ENCODE peak calls at places on chromosomes 5 and 9, in four cellular contexts. One of them, this sample, is unnamed. For H3K36me3 and H3K4me1, the result is how much of the 10 kb centered on the place peaks cover.

GRCh38 chr9:116391306-116391900 is 237.8 kb downstream of the PAPPA start:
- DNase-seq in K562: no peak
- DNase-seq in small intestine: no peak
- DNase-seq in neuronal stem cell: no peak
- DNase-seq in this sample: no peak

GRCh38 chr5:103510851-103511553 is 51.6 kb downstream of the NUDT12 start:
- DNase-seq in K562: no peak
- DNase-seq in neuronal stem cell: no peak
- DNase-seq in small intestine: no peak
- DNase-seq in this sample: no peak

GRCh38 chr9:111501648-111502047 is 17.5 kb upstream of the ECPAS start:
- DNase-seq in small intestine: no peak
- DNase-seq in neuronal stem cell: no peak
- DNase-seq in K562: no peak
- DNase-seq in this sample: no peak

GRCh38 chr9:89491688-89492087 is 6.2 kb downstream of the SEMA4D start:
- DNase-seq in K562: no peak
- DNase-seq in small intestine: no peak
- DNase-seq in neuronal stem cell: no peak
- DNase-seq in this sample: no peak

GRCh38 chr5:2278825-2279224 is 396.1 kb upstream of the IRX4 start:
- DNase-seq in small intestine: no peak
- DNase-seq in neuronal stem cell: no peak
- DNase-seq in K562: no peak
- DNase-seq in this sample: no peak

GRCh38 chr5:112388739-112389138 is 30.3 kb downstream of the EPB41L4A start:
- DNase-seq in K562: no peak
- DNase-seq in small intestine: no peak
- DNase-seq in neuronal stem cell: no peak
- DNase-seq in this sample: no peak

GRCh38 chr5:72537166-72537565 is 30.0 kb upstream of the ZNF366 start:
- DNase-seq in small intestine: no peak
- DNase-seq in K562: no peak
- DNase-seq in neuronal stem cell: no peak
- DNase-seq in this sample: peak

GRCh38 chr9:21265421-21266189 is 25.8 kb upstream of the IFNA14 start:
- DNase-seq in K562: no peak
- DNase-seq in neuronal stem cell: no peak
- DNase-seq in small intestine: no peak
- DNase-seq in this sample: no peak

GRCh38 chr9:134627417-134628353 is 13.9 kb upstream of the COL5A1 start:
- DNase-seq in neuronal stem cell: no peak
- DNase-seq in K562: no peak
- DNase-seq in small intestine: no peak
- DNase-seq in this sample: no peak

GRCh38 chr5:57950616-57951228 is 468.1 kb upstream of the ACTBL2 start:
- DNase-seq in neuronal stem cell: no peak
- DNase-seq in K562: no peak
- DNase-seq in small intestine: no peak
- DNase-seq in this sample: no peak

GRCh38 chr9:37944266-37944650 is 40.3 kb upstream of the SLC25A51 start:
- DNase-seq in K562: no peak
- DNase-seq in small intestine: no peak
- DNase-seq in neuronal stem cell: no peak
- DNase-seq in this sample: no peak

GRCh38 chr9:126613656-126614055 is at the start of gene LMX1B:
- DNase-seq in neuronal stem cell: no peak
- DNase-seq in K562: no peak
- DNase-seq in small intestine: peak
- DNase-seq in this sample: peak

GRCh38 chr5:56588636-56589485 is 226.5 kb upstream of the MAP3K1 start:
- DNase-seq in K562: no peak
- DNase-seq in small intestine: no peak
- DNase-seq in neuronal stem cell: peak
- DNase-seq in this sample: no peak

GRCh38 chr9:125977223-125977622 is 230.1 kb downstream of the PBX3 start:
- DNase-seq in neuronal stem cell: no peak
- DNase-seq in small intestine: no peak
- DNase-seq in K562: no peak
- DNase-seq in this sample: no peak

GRCh38 chr5:83447533-83447932 is 24.0 kb upstream of the VCAN start:
- DNase-seq in neuronal stem cell: no peak
- DNase-seq in small intestine: no peak
- DNase-seq in K562: no peak
- DNase-seq in this sample: no peak

GRCh38 chr5:76582252-76583162 is 40.7 kb downstream of the F2RL2 start:
- DNase-seq in K562: peak
- DNase-seq in neuronal stem cell: no peak
- DNase-seq in small intestine: peak
- DNase-seq in this sample: no peak

GRCh38 chr9:127316586-127317383 is 52.2 kb downstream of the GARNL3 start:
- DNase-seq in small intestine: no peak
- DNase-seq in K562: no peak
- DNase-seq in neuronal stem cell: no peak
- DNase-seq in this sample: no peak

GRCh38 chr9:21831841-21832509 is 29.5 kb downstream of the MTAP start:
- DNase-seq in small intestine: no peak
- DNase-seq in neuronal stem cell: no peak
- DNase-seq in K562: no peak
- DNase-seq in this sample: no peak

GRCh38 chr9:116941266-116941665 is 254.2 kb downstream of the TRIM32 start:
- DNase-seq in neuronal stem cell: no peak
- DNase-seq in K562: no peak
- DNase-seq in small intestine: no peak
- DNase-seq in this sample: no peak

GRCh38 chr5:102811962-102812361 is 56.9 kb downstream of the PAM start:
- DNase-seq in small intestine: peak
- DNase-seq in K562: no peak
- DNase-seq in neuronal stem cell: no peak
- DNase-seq in this sample: no peak

GRCh38 chr9:124122321-124122720 is 110.8 kb downstream of the LHX2 start:
- DNase-seq in neuronal stem cell: no peak
- DNase-seq in K562: no peak
- DNase-seq in small intestine: no peak
- DNase-seq in this sample: no peak

GRCh38 chr9:78568774-78569173 is 271.8 kb downstream of the PSAT1 start:
- DNase-seq in neuronal stem cell: no peak
- DNase-seq in small intestine: no peak
- DNase-seq in K562: no peak
- DNase-seq in this sample: no peak

GRCh38 chr5:92927291-92927778 is 653.7 kb downstream of the NR2F1-AS1 start:
- DNase-seq in small intestine: no peak
- DNase-seq in K562: no peak
- DNase-seq in neuronal stem cell: no peak
- DNase-seq in this sample: no peak

GRCh38 chr5:103646698-103647614 is 84.4 kb upstream of the NUDT12 start:
- DNase-seq in neuronal stem cell: no peak
- DNase-seq in K562: no peak
- DNase-seq in small intestine: no peak
- DNase-seq in this sample: peak

GRCh38 chr9:69919461-69920061 is 98.9 kb downstream of the CFAP95 start:
- DNase-seq in small intestine: peak
- DNase-seq in K562: peak
- DNase-seq in neuronal stem cell: peak
- DNase-seq in this sample: peak

GRCh38 chr5:96344678-96345612 is 88.1 kb downstream of the PCSK1 start:
- DNase-seq in small intestine: peak
- DNase-seq in neuronal stem cell: peak
- DNase-seq in K562: peak
- DNase-seq in this sample: peak

GRCh38 chr9:37385286-37385685 is 37.2 kb upstream of the GRHPR start:
- DNase-seq in K562: no peak
- DNase-seq in small intestine: no peak
- DNase-seq in neuronal stem cell: no peak
- DNase-seq in this sample: no peak

GRCh38 chr5:128844354-128844923 is 120.8 kb upstream of the SLC27A6 start:
- DNase-seq in neuronal stem cell: peak
- DNase-seq in K562: no peak
- DNase-seq in small intestine: no peak
- DNase-seq in this sample: no peak

GRCh38 chr9:128892223-128892892 is 10.4 kb downstream of the LRRC8A start:
- DNase-seq in K562: peak
- DNase-seq in neuronal stem cell: no peak
- DNase-seq in small intestine: peak
- DNase-seq in this sample: no peak

GRCh38 chr5:52605992-52606321 is 181.8 kb upstream of the ITGA1 start:
- DNase-seq in small intestine: no peak
- DNase-seq in K562: no peak
- DNase-seq in neuronal stem cell: no peak
- DNase-seq in this sample: no peak

GRCh38 chr5:154479160-154479943 is 1.3 kb upstream of the HAND1 start:
- DNase-seq in K562: no peak
- DNase-seq in small intestine: no peak
- DNase-seq in neuronal stem cell: no peak
- DNase-seq in this sample: no peak

GRCh38 chr9:93826209-93826608 is 128.9 kb downstream of the BARX1 start:
- DNase-seq in small intestine: peak
- DNase-seq in K562: no peak
- DNase-seq in neuronal stem cell: no peak
- DNase-seq in this sample: no peak
- H3K36me3 ChIP-seq in small intestine: under half
- H3K36me3 ChIP-seq in K562: under half
- H3K36me3 ChIP-seq in neuronal stem cell: under half
- H3K36me3 ChIP-seq in this sample: under half

GRCh38 chr5:10701567-10702039 is 59.4 kb downstream of the DAP start:
- DNase-seq in small intestine: peak
- DNase-seq in neuronal stem cell: peak
- DNase-seq in K562: peak
- DNase-seq in this sample: peak

GRCh38 chr5:10699281-10699874 is 61.7 kb downstream of the DAP start:
- DNase-seq in K562: no peak
- DNase-seq in small intestine: no peak
- DNase-seq in neuronal stem cell: no peak
- DNase-seq in this sample: no peak

GRCh38 chr5:10702040-10702629 is 58.9 kb downstream of the DAP start:
- DNase-seq in neuronal stem cell: no peak
- DNase-seq in small intestine: no peak
- DNase-seq in K562: peak
- DNase-seq in this sample: no peak

GRCh38 chr5:10699987-10700386 is 61.0 kb downstream of the DAP start:
- DNase-seq in K562: no peak
- DNase-seq in small intestine: no peak
- DNase-seq in neuronal stem cell: no peak
- DNase-seq in this sample: no peak

DNA sequence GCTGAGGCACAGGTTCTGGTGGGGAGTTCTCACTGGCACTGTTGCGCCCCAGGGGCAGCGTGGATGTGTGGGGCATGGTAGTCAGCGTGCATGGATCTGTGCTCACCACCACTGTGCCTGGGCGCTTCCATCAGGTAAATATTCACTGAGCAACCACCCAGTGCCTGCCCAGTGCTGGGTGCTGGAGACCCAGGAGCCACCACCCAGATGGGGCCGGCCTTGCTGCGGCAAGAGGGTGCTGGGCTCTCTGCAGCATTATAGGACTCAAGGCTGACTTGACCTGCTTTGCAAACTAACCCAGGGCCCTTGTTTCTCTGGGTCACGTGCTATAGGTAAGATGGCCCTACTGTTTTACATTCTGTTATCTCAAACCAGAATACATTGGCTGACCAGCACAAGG is 60.5 kb downstream of the DAP start:
- DNase-seq in K562: no peak
- DNase-seq in small intestine: no peak
- DNase-seq in neuronal stem cell: no peak
- DNase-seq in this sample: no peak
- H3K4me3 ChIP-seq in K562: no peak
- H3K4me3 ChIP-seq in small intestine: no peak
- H3K4me3 ChIP-seq in neuronal stem cell: no peak
- H3K4me3 ChIP-seq in this sample: no peak

GRCh38 chr9:75106856-75107255 is 18.5 kb downstream of the OSTF1 start:
- DNase-seq in K562: no peak
- DNase-seq in neuronal stem cell: no peak
- DNase-seq in small intestine: no peak
- DNase-seq in this sample: no peak

GRCh38 chr9:75108571-75108970 is 20.3 kb downstream of the OSTF1 start:
- DNase-seq in K562: no peak
- DNase-seq in neuronal stem cell: no peak
- DNase-seq in small intestine: peak
- DNase-seq in this sample: no peak

GRCh38 chr9:75109210-75109839 is 21.0 kb downstream of the OSTF1 start:
- DNase-seq in small intestine: no peak
- DNase-seq in neuronal stem cell: no peak
- DNase-seq in K562: no peak
- DNase-seq in this sample: no peak

GRCh38 chr9:75105841-75106240 is 17.5 kb downstream of the OSTF1 start:
- DNase-seq in small intestine: no peak
- DNase-seq in neuronal stem cell: no peak
- DNase-seq in K562: no peak
- DNase-seq in this sample: no peak

DNA sequence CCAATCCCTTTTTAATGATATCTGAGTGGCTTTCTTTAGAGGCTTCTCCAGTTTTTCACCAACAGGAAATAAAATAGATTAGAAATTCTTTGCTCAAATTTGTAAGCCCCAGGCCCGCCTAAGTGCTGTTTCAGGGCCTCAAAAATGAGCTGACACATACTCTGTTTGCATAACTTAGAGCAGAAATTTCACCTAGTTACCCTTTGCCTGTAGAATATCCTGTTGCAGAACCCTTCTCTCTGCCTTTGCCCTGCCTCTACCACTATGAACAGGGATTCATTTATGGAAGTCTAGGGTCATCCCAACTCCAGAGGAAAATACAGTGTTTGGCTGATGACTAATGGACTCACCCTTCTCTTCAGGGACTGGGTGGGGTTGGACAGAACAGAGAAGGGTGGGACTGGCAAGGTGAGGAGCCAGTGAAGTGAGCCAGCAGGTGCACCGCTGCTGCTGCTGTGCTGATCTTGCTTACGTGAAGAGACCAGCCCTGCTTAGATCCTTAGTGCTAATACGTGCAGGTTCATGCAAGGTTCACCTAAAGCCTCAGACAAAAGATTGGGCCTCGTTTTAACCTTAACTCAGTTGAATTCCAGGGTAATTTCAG is 22.8 kb downstream of the OSTF1 start:
- DNase-seq in small intestine: peak
- DNase-seq in K562: no peak
- DNase-seq in neuronal stem cell: no peak
- DNase-seq in this sample: no peak
- H3K4me1 ChIP-seq in small intestine: under half
- H3K4me1 ChIP-seq in K562: under half
- H3K4me1 ChIP-seq in neuronal stem cell: under half
- H3K4me1 ChIP-seq in this sample: under half

GRCh38 chr9:135949666-135950134 is 11.5 kb downstream of the UBAC1 start:
- DNase-seq in neuronal stem cell: no peak
- DNase-seq in K562: peak
- DNase-seq in small intestine: no peak
- DNase-seq in this sample: no peak

GRCh38 chr9:135948873-135949665 is 12.1 kb downstream of the UBAC1 start:
- DNase-seq in neuronal stem cell: no peak
- DNase-seq in K562: no peak
- DNase-seq in small intestine: no peak
- DNase-seq in this sample: no peak

GRCh38 chr9:135951889-135952663 is 9.1 kb downstream of the UBAC1 start:
- DNase-seq in neuronal stem cell: no peak
- DNase-seq in small intestine: no peak
- DNase-seq in K562: peak
- DNase-seq in this sample: no peak

GRCh38 chr9:135948446-135948845 is 12.7 kb downstream of the UBAC1 start:
- DNase-seq in small intestine: no peak
- DNase-seq in neuronal stem cell: no peak
- DNase-seq in K562: no peak
- DNase-seq in this sample: no peak

GRCh38 chr9:135950135-135950682 is 11.0 kb downstream of the UBAC1 start:
- DNase-seq in K562: peak
- DNase-seq in neuronal stem cell: no peak
- DNase-seq in small intestine: no peak
- DNase-seq in this sample: no peak
- H3K36me3 ChIP-seq in K562: half or more
- H3K36me3 ChIP-seq in neuronal stem cell: under half
- H3K36me3 ChIP-seq in small intestine: under half
- H3K36me3 ChIP-seq in this sample: half or more